ENCODE peak calls at places on chromosome 6, in nine cellular contexts. One of them, this sample, is unnamed.

GRCh38 chr6:113120214-113120576 is 737.0 kb upstream of the MARCKS start:
- DNase-seq in GM23338: no peak
- DNase-seq in HL-60: peak
- DNase-seq in HepG2: no peak
- DNase-seq in Panc1: no peak
- DNase-seq in HCT116: peak
- DNase-seq in SK-N-SH: no peak
- DNase-seq in K562: no peak
- DNase-seq in GM12878: no peak
- DNase-seq in this sample: no peak

GRCh38 chr6:81969814-81970213 is 217.3 kb upstream of the TENT5A start:
- DNase-seq in GM12878: no peak
- DNase-seq in Panc1: no peak
- DNase-seq in GM23338: peak
- DNase-seq in K562: no peak
- DNase-seq in HL-60: no peak
- DNase-seq in HepG2: no peak
- DNase-seq in HCT116: no peak
- DNase-seq in SK-N-SH: no peak
- DNase-seq in this sample: no peak

GRCh38 chr6:29722773-29723665 is at the start of gene HLA-F:
- DNase-seq in K562: no peak
- DNase-seq in HL-60: no peak
- DNase-seq in HepG2: peak
- DNase-seq in SK-N-SH: peak
- DNase-seq in Panc1: no peak
- DNase-seq in HCT116: peak
- DNase-seq in GM23338: peak
- DNase-seq in GM12878: peak
- DNase-seq in this sample: peak

GRCh38 chr6:37558646-37559045 is 59.0 kb upstream of the CCDC167 start:
- DNase-seq in HCT116: no peak
- DNase-seq in K562: no peak
- DNase-seq in HL-60: no peak
- DNase-seq in Panc1: no peak
- DNase-seq in SK-N-SH: no peak
- DNase-seq in GM23338: no peak
- DNase-seq in GM12878: no peak
- DNase-seq in HepG2: no peak
- DNase-seq in this sample: no peak

GRCh38 chr6:2900821-2901644 is 2.1 kb downstream of the SERPINB9 start:
- DNase-seq in K562: no peak
- DNase-seq in Panc1: no peak
- DNase-seq in HL-60: no peak
- DNase-seq in HCT116: no peak
- DNase-seq in GM23338: no peak
- DNase-seq in SK-N-SH: no peak
- DNase-seq in HepG2: no peak
- DNase-seq in GM12878: no peak
- DNase-seq in this sample: no peak

GRCh38 chr6:38524436-38525145 is 115.1 kb downstream of the BTBD9 start:
- DNase-seq in HepG2: no peak
- DNase-seq in HCT116: no peak
- DNase-seq in SK-N-SH: no peak
- DNase-seq in HL-60: no peak
- DNase-seq in Panc1: no peak
- DNase-seq in K562: no peak
- DNase-seq in GM23338: no peak
- DNase-seq in GM12878: no peak
- DNase-seq in this sample: no peak

GRCh38 chr6:147508073-147508870 is at the start of gene SAMD5:
- DNase-seq in Panc1: no peak
- DNase-seq in SK-N-SH: peak
- DNase-seq in HCT116: peak
- DNase-seq in GM23338: peak
- DNase-seq in HL-60: no peak
- DNase-seq in HepG2: peak
- DNase-seq in K562: peak
- DNase-seq in GM12878: no peak
- DNase-seq in this sample: peak

GRCh38 chr6:43509984-43510826 is at the start of gene LRRC73:
- DNase-seq in GM12878: no peak
- DNase-seq in K562: peak
- DNase-seq in Panc1: no peak
- DNase-seq in HCT116: peak
- DNase-seq in HL-60: no peak
- DNase-seq in SK-N-SH: peak
- DNase-seq in GM23338: peak
- DNase-seq in HepG2: peak
- DNase-seq in this sample: peak

GRCh38 chr6:21804941-21805610 is 211.5 kb downstream of the SOX4 start:
- DNase-seq in GM12878: no peak
- DNase-seq in GM23338: no peak
- DNase-seq in HCT116: no peak
- DNase-seq in SK-N-SH: no peak
- DNase-seq in K562: no peak
- DNase-seq in HL-60: no peak
- DNase-seq in HepG2: no peak
- DNase-seq in Panc1: no peak
- DNase-seq in this sample: no peak

GRCh38 chr6:21811484-21811883 is 217.9 kb downstream of the SOX4 start:
- DNase-seq in HepG2: no peak
- DNase-seq in Panc1: no peak
- DNase-seq in HL-60: no peak
- DNase-seq in HCT116: no peak
- DNase-seq in GM23338: no peak
- DNase-seq in SK-N-SH: no peak
- DNase-seq in GM12878: no peak
- DNase-seq in K562: no peak
- DNase-seq in this sample: no peak

GRCh38 chr6:21808551-21809181 is 215.1 kb downstream of the SOX4 start:
- DNase-seq in GM12878: no peak
- DNase-seq in HCT116: no peak
- DNase-seq in Panc1: no peak
- DNase-seq in K562: no peak
- DNase-seq in GM23338: no peak
- DNase-seq in SK-N-SH: no peak
- DNase-seq in HL-60: no peak
- DNase-seq in HepG2: no peak
- DNase-seq in this sample: no peak

GRCh38 chr6:21807299-21807698 is 213.7 kb downstream of the SOX4 start:
- DNase-seq in HCT116: no peak
- DNase-seq in HL-60: no peak
- DNase-seq in SK-N-SH: no peak
- DNase-seq in GM23338: no peak
- DNase-seq in GM12878: no peak
- DNase-seq in HepG2: no peak
- DNase-seq in Panc1: no peak
- DNase-seq in K562: no peak
- DNase-seq in this sample: no peak

DNA sequence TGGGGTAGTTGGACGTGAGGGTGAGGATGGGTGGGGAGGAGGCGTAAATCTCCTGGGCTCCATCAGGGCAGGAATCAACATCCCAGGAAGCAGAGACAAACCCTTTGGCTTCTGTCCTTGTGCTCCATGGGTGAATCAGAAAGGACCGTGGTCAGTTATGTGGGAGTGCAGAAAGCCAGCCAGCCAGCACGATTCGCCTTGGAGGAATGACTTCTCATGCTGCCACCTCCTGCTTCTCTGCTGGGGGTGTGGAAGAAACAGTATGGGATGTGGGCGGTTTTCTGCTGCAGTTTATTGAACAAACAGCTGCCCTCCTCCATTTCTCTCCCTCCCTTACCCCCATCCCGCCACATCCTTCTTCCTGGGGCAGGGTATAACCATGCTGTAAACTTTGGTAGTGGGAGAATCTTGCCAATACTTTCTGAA is 214.5 kb downstream of the SOX4 start:
- DNase-seq in Panc1: no peak
- DNase-seq in HL-60: no peak
- DNase-seq in HCT116: no peak
- DNase-seq in GM12878: no peak
- DNase-seq in HepG2: no peak
- DNase-seq in SK-N-SH: no peak
- DNase-seq in GM23338: no peak
- DNase-seq in K562: no peak
- DNase-seq in this sample: peak
- TF ChIP-seq REST in Panc1: no peak
- TF ChIP-seq REST in HL-60: no peak
- TF ChIP-seq REST in HCT116: no peak
- TF ChIP-seq REST in GM12878: no peak
- TF ChIP-seq REST in HepG2: no peak
- TF ChIP-seq REST in SK-N-SH: no peak
- TF ChIP-seq REST in GM23338: no peak
- TF ChIP-seq REST in K562: no peak
- TF ChIP-seq REST in this sample: no peak

GRCh38 chr6:62284725-62285124 is 1.3 kb downstream of the KHDRBS2 start:
- DNase-seq in HepG2: no peak
- DNase-seq in SK-N-SH: no peak
- DNase-seq in GM12878: no peak
- DNase-seq in HCT116: no peak
- DNase-seq in Panc1: no peak
- DNase-seq in HL-60: no peak
- DNase-seq in GM23338: no peak
- DNase-seq in K562: no peak
- DNase-seq in this sample: no peak

GRCh38 chr6:62286470-62286843 is 432 bp upstream of the KHDRBS2 start:
- DNase-seq in HCT116: no peak
- DNase-seq in Panc1: no peak
- DNase-seq in HL-60: no peak
- DNase-seq in GM12878: no peak
- DNase-seq in SK-N-SH: no peak
- DNase-seq in K562: no peak
- DNase-seq in HepG2: no peak
- DNase-seq in GM23338: peak
- DNase-seq in this sample: no peak

GRCh38 chr6:62283359-62283758 is 2.7 kb downstream of the KHDRBS2 start:
- DNase-seq in GM23338: no peak
- DNase-seq in HCT116: no peak
- DNase-seq in SK-N-SH: no peak
- DNase-seq in HepG2: no peak
- DNase-seq in K562: no peak
- DNase-seq in GM12878: no peak
- DNase-seq in HL-60: no peak
- DNase-seq in Panc1: no peak
- DNase-seq in this sample: no peak

GRCh38 chr6:62283828-62284411 is 2.1 kb downstream of the KHDRBS2 start:
- DNase-seq in K562: no peak
- DNase-seq in SK-N-SH: peak
- DNase-seq in GM12878: no peak
- DNase-seq in Panc1: peak
- DNase-seq in HCT116: peak
- DNase-seq in HepG2: peak
- DNase-seq in GM23338: peak
- DNase-seq in HL-60: no peak
- DNase-seq in this sample: peak

DNA sequence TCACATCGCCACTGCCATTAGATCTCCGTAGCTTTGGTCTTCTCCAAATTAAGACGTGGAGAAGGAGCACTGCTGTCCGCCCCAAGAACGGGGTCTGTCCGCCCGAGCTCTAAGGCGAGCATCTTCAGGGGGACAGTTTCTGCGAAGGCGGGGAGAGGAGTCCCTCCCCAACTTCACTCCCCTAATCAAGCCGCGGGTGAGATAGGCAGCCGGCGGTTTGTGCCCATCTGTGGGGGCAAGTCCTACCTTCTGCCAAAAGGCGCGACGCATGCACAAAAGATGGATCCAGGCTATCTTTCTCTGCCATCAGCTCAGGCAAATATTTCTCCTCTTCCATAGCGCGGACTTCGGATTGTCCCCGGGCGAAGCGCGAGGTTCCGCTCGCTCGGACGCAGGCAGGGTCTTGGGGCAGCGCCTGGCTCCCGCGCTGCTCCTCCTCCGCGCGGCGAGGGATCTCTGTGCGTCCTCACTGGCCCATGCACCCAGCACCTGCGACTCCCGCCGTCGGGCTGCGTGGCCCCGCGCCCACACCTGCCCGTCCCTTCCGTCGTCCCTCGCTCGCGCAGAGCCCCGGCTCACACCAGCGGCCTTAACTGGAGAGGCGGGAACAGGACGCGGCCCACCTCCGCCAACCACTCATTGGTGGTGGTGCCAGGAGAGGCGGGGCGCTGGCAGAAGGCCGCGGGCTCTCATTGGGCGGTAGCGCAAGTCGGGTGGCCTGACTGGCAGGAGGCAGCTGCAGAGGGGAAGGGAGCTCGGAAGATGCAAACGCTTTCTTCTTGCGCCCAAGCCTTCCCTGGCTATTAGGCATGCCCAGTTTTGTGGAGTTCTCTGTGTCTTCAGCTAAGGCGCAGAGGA is at the start of gene KHDRBS2:
- DNase-seq in Panc1: no peak
- DNase-seq in HCT116: no peak
- DNase-seq in K562: no peak
- DNase-seq in GM12878: peak
- DNase-seq in HepG2: peak
- DNase-seq in SK-N-SH: peak
- DNase-seq in GM23338: peak
- DNase-seq in HL-60: no peak
- DNase-seq in this sample: peak
- H3K27ac ChIP-seq in Panc1: no peak
- H3K27ac ChIP-seq in HCT116: no peak
- H3K27ac ChIP-seq in K562: no peak
- H3K27ac ChIP-seq in GM12878: no peak
- H3K27ac ChIP-seq in HepG2: no peak
- H3K27ac ChIP-seq in SK-N-SH: no peak
- H3K27ac ChIP-seq in GM23338: no peak
- H3K27ac ChIP-seq in HL-60: no peak
- H3K27ac ChIP-seq in this sample: no peak

DNA sequence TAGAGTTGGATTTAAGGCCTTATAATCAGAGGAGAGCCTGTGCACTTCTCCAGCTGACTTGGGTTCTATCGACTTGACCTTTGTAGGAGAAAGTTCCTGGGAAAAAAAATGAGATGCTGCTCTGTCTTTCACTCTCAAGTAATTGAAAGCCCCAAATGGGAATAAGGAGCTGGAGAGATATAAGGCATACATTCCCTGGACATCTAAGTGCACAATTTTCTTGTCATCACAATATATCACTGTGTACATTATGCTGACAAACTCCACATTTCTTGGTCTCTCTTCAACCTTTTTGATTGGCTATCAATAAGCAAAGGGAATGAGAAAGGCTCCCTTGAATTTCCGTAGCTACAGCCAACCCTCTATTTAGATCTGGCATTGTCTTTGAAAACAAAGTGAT is 450.1 kb upstream of the MAN1A1 start:
- DNase-seq in SK-N-SH: no peak
- DNase-seq in HCT116: no peak
- DNase-seq in Panc1: no peak
- DNase-seq in K562: no peak
- DNase-seq in GM12878: no peak
- DNase-seq in HL-60: no peak
- DNase-seq in GM23338: no peak
- DNase-seq in HepG2: no peak
- DNase-seq in this sample: no peak
- TF ChIP-seq REST in SK-N-SH: no peak
- TF ChIP-seq REST in HCT116: no peak
- TF ChIP-seq REST in Panc1: no peak
- TF ChIP-seq REST in K562: no peak
- TF ChIP-seq REST in GM12878: no peak
- TF ChIP-seq REST in HL-60: no peak
- TF ChIP-seq REST in GM23338: no peak
- TF ChIP-seq REST in HepG2: no peak
- TF ChIP-seq REST in this sample: no peak

GRCh38 chr6:133966654-133967300 is 13.8 kb downstream of the TBPL1 start:
- DNase-seq in HL-60: no peak
- DNase-seq in HCT116: no peak
- DNase-seq in HepG2: no peak
- DNase-seq in GM23338: no peak
- DNase-seq in SK-N-SH: no peak
- DNase-seq in Panc1: no peak
- DNase-seq in K562: no peak
- DNase-seq in GM12878: peak
- DNase-seq in this sample: no peak

GRCh38 chr6:133961831-133962230 is 8.8 kb downstream of the TBPL1 start:
- DNase-seq in HepG2: no peak
- DNase-seq in HL-60: no peak
- DNase-seq in K562: no peak
- DNase-seq in SK-N-SH: no peak
- DNase-seq in GM12878: no peak
- DNase-seq in GM23338: no peak
- DNase-seq in HCT116: no peak
- DNase-seq in Panc1: no peak
- DNase-seq in this sample: no peak

GRCh38 chr6:133965817-133966360 is 12.9 kb downstream of the TBPL1 start:
- DNase-seq in GM12878: no peak
- DNase-seq in GM23338: no peak
- DNase-seq in HL-60: no peak
- DNase-seq in SK-N-SH: no peak
- DNase-seq in HCT116: no peak
- DNase-seq in Panc1: no peak
- DNase-seq in HepG2: no peak
- DNase-seq in K562: no peak
- DNase-seq in this sample: no peak

GRCh38 chr6:133964702-133965101 is 11.7 kb downstream of the TBPL1 start:
- DNase-seq in K562: no peak
- DNase-seq in Panc1: no peak
- DNase-seq in HL-60: no peak
- DNase-seq in GM12878: no peak
- DNase-seq in GM23338: no peak
- DNase-seq in SK-N-SH: no peak
- DNase-seq in HCT116: no peak
- DNase-seq in HepG2: no peak
- DNase-seq in this sample: no peak

DNA sequence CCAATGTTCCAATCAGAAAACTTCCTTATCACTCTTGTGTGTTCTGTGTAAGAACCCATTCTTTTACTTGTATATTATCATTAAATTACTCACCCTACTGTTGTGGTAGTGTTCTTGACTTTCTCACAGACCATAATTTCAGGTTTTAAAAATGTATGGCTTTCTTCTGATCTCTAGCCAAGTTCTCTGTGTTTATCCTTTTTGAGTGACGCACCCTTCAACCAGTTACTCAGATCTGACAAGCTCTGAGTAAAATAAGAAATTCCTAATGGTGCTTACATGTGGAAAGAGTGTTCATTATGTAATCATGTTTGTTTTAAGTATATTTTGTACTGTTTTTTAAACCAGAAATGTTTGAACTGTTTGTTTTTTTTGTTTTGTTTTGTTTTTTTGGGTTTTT is 11.0 kb downstream of the TBPL1 start:
- DNase-seq in Panc1: no peak
- DNase-seq in HepG2: no peak
- DNase-seq in K562: no peak
- DNase-seq in GM12878: no peak
- DNase-seq in HL-60: no peak
- DNase-seq in GM23338: no peak
- DNase-seq in HCT116: no peak
- DNase-seq in SK-N-SH: no peak
- DNase-seq in this sample: no peak
- H3K27ac ChIP-seq in Panc1: no peak
- H3K27ac ChIP-seq in HepG2: no peak
- H3K27ac ChIP-seq in K562: no peak
- H3K27ac ChIP-seq in GM12878: no peak
- H3K27ac ChIP-seq in HL-60: no peak
- H3K27ac ChIP-seq in GM23338: no peak
- H3K27ac ChIP-seq in HCT116: no peak
- H3K27ac ChIP-seq in SK-N-SH: no peak
- H3K27ac ChIP-seq in this sample: no peak

This sample was measured in A549.